ENCODE peak calls at places on chromosomes 2 and 18, in four cellular contexts. One of them, this sample, is unnamed.

GRCh38 chr2:170845343-170845742 is 28.7 kb downstream of the GAD1 start:
- DNase-seq in tibial nerve: no peak
- DNase-seq in transverse colon: no peak
- DNase-seq in AG09319: no peak
- DNase-seq in this sample: no peak

GRCh38 chr2:216117566-216117965 is 8.4 kb downstream of the XRCC5 start:
- DNase-seq in tibial nerve: no peak
- DNase-seq in transverse colon: no peak
- DNase-seq in AG09319: no peak
- DNase-seq in this sample: no peak

GRCh38 chr2:199410130-199410529 is 47.6 kb downstream of the SATB2 start:
- DNase-seq in tibial nerve: no peak
- DNase-seq in transverse colon: no peak
- DNase-seq in AG09319: no peak
- DNase-seq in this sample: peak; percentile 8

GRCh38 chr2:240139011-240139441 is 1.4 kb downstream of the OTOS start:
- DNase-seq in tibial nerve: no peak
- DNase-seq in transverse colon: no peak
- DNase-seq in AG09319: no peak
- DNase-seq in this sample: no peak

GRCh38 chr2:165794520-165794882 is 454 bp upstream of the GALNT3 start:
- DNase-seq in tibial nerve: peak; percentile 14
- DNase-seq in transverse colon: peak; percentile 69
- DNase-seq in AG09319: no peak
- DNase-seq in this sample: peak; percentile 55

GRCh38 chr2:159968282-159968900 is 94.0 kb downstream of the PLA2R1 start:
- DNase-seq in tibial nerve: peak; percentile 17
- DNase-seq in transverse colon: peak; percentile 8
- DNase-seq in AG09319: no peak
- DNase-seq in this sample: peak; percentile 75

GRCh38 chr2:175880-176800 is 87.7 kb downstream of the SH3YL1 start:
- DNase-seq in tibial nerve: no peak
- DNase-seq in transverse colon: no peak
- DNase-seq in AG09319: no peak
- DNase-seq in this sample: no peak

GRCh38 chr2:231522418-231523180 is 7.6 kb downstream of the NMUR1 start:
- DNase-seq in tibial nerve: no peak
- DNase-seq in transverse colon: no peak
- DNase-seq in AG09319: no peak
- DNase-seq in this sample: peak; percentile 45

GRCh38 chr2:232139786-232140562 is 178.5 kb downstream of the DIS3L2 start:
- DNase-seq in tibial nerve: no peak
- DNase-seq in transverse colon: no peak
- DNase-seq in AG09319: no peak
- DNase-seq in this sample: no peak

GRCh38 chr2:27049422-27050280 is 1.8 kb upstream of the AGBL5 start:
- DNase-seq in tibial nerve: no peak
- DNase-seq in transverse colon: peak; percentile 64
- DNase-seq in AG09319: no peak
- DNase-seq in this sample: no peak

GRCh38 chr2:159637988-159638501 is 21.7 kb upstream of the BAZ2B start:
- DNase-seq in tibial nerve: no peak
- DNase-seq in transverse colon: no peak
- DNase-seq in AG09319: no peak
- DNase-seq in this sample: peak; percentile 88

GRCh38 chr2:154447727-154448418 is 250.6 kb upstream of the KCNJ3 start:
- DNase-seq in tibial nerve: no peak
- DNase-seq in transverse colon: no peak
- DNase-seq in AG09319: no peak
- DNase-seq in this sample: no peak

GRCh38 chr2:45494275-45494977 is 116.6 kb downstream of the SRBD1 start:
- DNase-seq in tibial nerve: peak; percentile 68
- DNase-seq in transverse colon: no peak
- DNase-seq in AG09319: peak; percentile 61
- DNase-seq in this sample: peak; percentile 91

GRCh38 chr2:207012461-207012860 is 73.1 kb downstream of the CPO start:
- DNase-seq in tibial nerve: no peak
- DNase-seq in transverse colon: no peak
- DNase-seq in AG09319: no peak
- DNase-seq in this sample: peak; percentile 57

GRCh38 chr2:207008105-207008990 is 69.0 kb downstream of the CPO start:
- DNase-seq in tibial nerve: no peak
- DNase-seq in transverse colon: no peak
- DNase-seq in AG09319: no peak
- DNase-seq in this sample: peak; percentile 23
- TF ChIP-seq CTCF in tibial nerve: peak; percentile 29
- TF ChIP-seq CTCF in transverse colon: no peak
- TF ChIP-seq CTCF in AG09319: peak; percentile 3
- TF ChIP-seq CTCF in this sample: peak; percentile 44

DNA sequence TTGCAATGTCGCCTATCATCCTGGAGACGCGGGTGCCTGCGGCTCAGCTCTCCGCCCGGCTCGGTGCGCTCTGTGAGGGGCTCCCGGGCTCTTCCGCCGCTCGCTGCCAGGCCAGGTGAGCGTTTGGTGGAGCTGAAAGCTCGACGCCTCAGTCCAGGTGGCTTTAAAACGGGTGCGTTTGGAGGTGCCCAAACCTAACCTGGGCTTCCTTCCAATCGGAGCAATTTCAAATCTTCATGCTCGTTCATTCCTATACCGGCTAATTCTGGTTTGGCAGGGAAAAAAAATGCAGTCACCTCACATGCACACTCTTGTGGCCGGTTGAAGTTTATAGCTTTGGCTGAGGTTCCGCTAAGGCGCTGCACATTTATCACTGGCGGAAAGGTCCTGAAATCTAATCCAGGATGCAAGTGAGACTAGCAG is at the start of gene SLC16A14:
- DNase-seq in tibial nerve: peak; percentile 16
- DNase-seq in transverse colon: peak; percentile 49
- DNase-seq in AG09319: no peak
- DNase-seq in this sample: peak; percentile 76
- TF ChIP-seq CTCF in tibial nerve: peak; percentile 23
- TF ChIP-seq CTCF in transverse colon: no peak
- TF ChIP-seq CTCF in AG09319: peak; percentile 30
- TF ChIP-seq CTCF in this sample: peak; percentile 63

GRCh38 chr18:47928466-47928865 is 2.0 kb downstream of the SMAD2 start:
- DNase-seq in tibial nerve: no peak
- DNase-seq in transverse colon: no peak
- DNase-seq in AG09319: no peak
- DNase-seq in this sample: peak; percentile 73

GRCh38 chr18:47929681-47930085 is 776 bp downstream of the SMAD2 start:
- DNase-seq in tibial nerve: peak; percentile 10
- DNase-seq in transverse colon: no peak
- DNase-seq in AG09319: no peak
- DNase-seq in this sample: peak; percentile 67

GRCh38 chr18:47930844-47931706 is 616 bp upstream of the SMAD2 start:
- DNase-seq in tibial nerve: peak; percentile 89
- DNase-seq in transverse colon: peak; percentile 98
- DNase-seq in AG09319: peak; percentile 88
- DNase-seq in this sample: peak; percentile 98

GRCh38 chr18:47930086-47930843 is at the start of gene SMAD2:
- DNase-seq in tibial nerve: peak; percentile 70
- DNase-seq in transverse colon: peak; percentile 88
- DNase-seq in AG09319: peak; percentile 58
- DNase-seq in this sample: peak; percentile 80

GRCh38 chr18:47926101-47926850 is 4.2 kb downstream of the SMAD2 start:
- DNase-seq in tibial nerve: no peak
- DNase-seq in transverse colon: no peak
- DNase-seq in AG09319: no peak
- DNase-seq in this sample: no peak
- TF ChIP-seq CTCF in tibial nerve: no peak
- TF ChIP-seq CTCF in transverse colon: no peak
- TF ChIP-seq CTCF in AG09319: no peak
- TF ChIP-seq CTCF in this sample: no peak

GRCh38 chr2:60478660-60479059 is 74.8 kb downstream of the BCL11A start:
- DNase-seq in tibial nerve: no peak
- DNase-seq in transverse colon: no peak
- DNase-seq in AG09319: no peak
- DNase-seq in this sample: no peak

GRCh38 chr2:60479226-60480088 is 74.0 kb downstream of the BCL11A start:
- DNase-seq in tibial nerve: no peak
- DNase-seq in transverse colon: peak; percentile 42
- DNase-seq in AG09319: no peak
- DNase-seq in this sample: no peak

GRCh38 chr2:60475311-60475830 is 78.1 kb downstream of the BCL11A start:
- DNase-seq in tibial nerve: no peak
- DNase-seq in transverse colon: no peak
- DNase-seq in AG09319: no peak
- DNase-seq in this sample: no peak

GRCh38 chr2:60474301-60474700 is 79.2 kb downstream of the BCL11A start:
- DNase-seq in tibial nerve: no peak
- DNase-seq in transverse colon: no peak
- DNase-seq in AG09319: no peak
- DNase-seq in this sample: no peak

GRCh38 chr2:60476206-60476946 is 77.1 kb downstream of the BCL11A start:
- DNase-seq in tibial nerve: no peak
- DNase-seq in transverse colon: peak; percentile 44
- DNase-seq in AG09319: no peak
- DNase-seq in this sample: no peak
- TF ChIP-seq CTCF in tibial nerve: no peak
- TF ChIP-seq CTCF in transverse colon: no peak
- TF ChIP-seq CTCF in AG09319: no peak
- TF ChIP-seq CTCF in this sample: no peak

GRCh38 chr2:176110975-176111663 is 4.0 kb downstream of the HOXD11 start:
- DNase-seq in tibial nerve: peak; percentile 46
- DNase-seq in transverse colon: peak; percentile 69
- DNase-seq in AG09319: no peak
- DNase-seq in this sample: peak; percentile 31
- TF ChIP-seq CTCF in tibial nerve: no peak
- TF ChIP-seq CTCF in transverse colon: peak; percentile 62
- TF ChIP-seq CTCF in AG09319: peak; percentile 54
- TF ChIP-seq CTCF in this sample: peak; percentile 65